ENCODE peak calls at places on chromosomes 3 and 15, in four cellular contexts. F is A549, L is ovary, Z is upper lobe of left lung. R is an unnamed sample.

GRCh38 chr3:39126532-39127071 is 19.1 kb downstream of the TTC21A start:
- DNase-seq in F (peak), L (peak), Z (peak), R (no peak)

GRCh38 chr3:79874646-79875045 is 106.8 kb upstream of the ROBO1 start:
- DNase-seq in F (no peak), L (no peak), Z (no peak), R (no peak)

GRCh38 chr15:36529296-36530011 is 50.0 kb upstream of the CDIN1 start:
- DNase-seq in F (no peak), L (no peak), Z (no peak), R (no peak)

GRCh38 chr3:30232142-30232541 is 374.3 kb upstream of the TGFBR2 start:
- DNase-seq in F (no peak), L (no peak), Z (no peak), R (peak)

GRCh38 chr15:64138542-64138941 is 13.0 kb upstream of the SNX22 start:
- DNase-seq in F (no peak), L (no peak), Z (no peak), R (no peak)

GRCh38 chr3:128112406-128112968 is 11.1 kb downstream of the RUVBL1 start:
- DNase-seq in F (peak), L (no peak), Z (no peak), R (no peak)

GRCh38 chr3:127209155-127209839 is 16.4 kb downstream of the PRR23E start:
- DNase-seq in F (no peak), L (no peak), Z (no peak), R (no peak)

GRCh38 chr3:124556636-124557035 is 173.6 kb upstream of the UMPS start:
- DNase-seq in F (no peak), L (no peak), Z (no peak), R (no peak)

GRCh38 chr3:64988188-64988587 is 300.4 kb upstream of the ADAMTS9 start:
- DNase-seq in F (no peak), L (no peak), Z (peak), R (no peak)

GRCh38 chr3:107493134-107493533 is 29.6 kb upstream of the BBX start:
- DNase-seq in F (peak), L (no peak), Z (no peak), R (no peak)

GRCh38 chr3:45642731-45643152 is 46.5 kb upstream of the SACM1L start:
- DNase-seq in F (peak), L (no peak), Z (peak), R (no peak)

GRCh38 chr15:63070681-63071129 is 28.2 kb downstream of the TPM1 start:
- DNase-seq in F (peak), L (no peak), Z (no peak), R (no peak)

GRCh38 chr3:125141596-125142417 is 70.7 kb downstream of the SLC12A8 start:
- DNase-seq in F (no peak), L (peak), Z (peak), R (peak)

GRCh38 chr15:34664418-34664817 is 81.0 kb upstream of the GOLGA8B start:
- DNase-seq in F (no peak), L (no peak), Z (no peak), R (no peak)

GRCh38 chr3:71307884-71308697 is 275.4 kb downstream of the FOXP1 start:
- DNase-seq in F (no peak), L (no peak), Z (no peak), R (no peak)

GRCh38 chr15:83848315-83849050 is 194.6 kb downstream of the ADAMTSL3 start:
- DNase-seq in F (peak), L (no peak), Z (no peak), R (no peak)

GRCh38 chr15:57216288-57216687 is 160.0 kb upstream of the CGNL1 start:
- DNase-seq in F (peak), L (no peak), Z (no peak), R (no peak)

DNA sequence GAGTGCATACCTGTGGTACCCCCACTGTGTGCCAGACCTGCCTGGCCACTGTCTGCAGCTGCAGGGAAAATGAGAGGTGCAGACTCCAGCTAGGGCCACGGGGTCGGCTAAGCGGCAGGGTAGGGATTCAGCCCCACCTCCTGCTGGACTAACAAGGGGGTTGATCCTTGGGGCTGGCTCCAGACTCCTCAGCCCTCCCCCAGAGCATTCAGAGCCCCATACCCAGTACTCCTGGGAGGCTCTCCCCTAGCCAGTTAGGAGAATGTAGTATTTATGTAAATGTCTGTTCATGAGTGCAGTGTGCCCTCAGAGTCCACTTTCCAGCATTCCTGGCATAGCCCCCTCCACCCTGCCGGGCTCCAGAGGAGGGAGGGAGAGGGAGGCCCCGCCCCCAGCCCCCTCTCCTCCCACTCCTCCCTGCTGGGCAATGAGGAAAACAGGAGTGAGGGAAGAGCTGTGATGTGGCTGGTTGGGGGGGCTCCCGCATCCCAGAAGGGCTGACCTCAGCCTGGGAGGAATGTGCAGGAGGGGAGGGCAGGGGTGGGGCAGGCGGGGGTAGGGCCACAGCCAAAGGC is 4.5 kb upstream of the SEMA3B start:
- DNase-seq in F (peak), L (peak), Z (peak), R (peak)
- TF ChIP-seq EP300 in F (no peak), L (no peak), Z (no peak), R (peak)

DNA sequence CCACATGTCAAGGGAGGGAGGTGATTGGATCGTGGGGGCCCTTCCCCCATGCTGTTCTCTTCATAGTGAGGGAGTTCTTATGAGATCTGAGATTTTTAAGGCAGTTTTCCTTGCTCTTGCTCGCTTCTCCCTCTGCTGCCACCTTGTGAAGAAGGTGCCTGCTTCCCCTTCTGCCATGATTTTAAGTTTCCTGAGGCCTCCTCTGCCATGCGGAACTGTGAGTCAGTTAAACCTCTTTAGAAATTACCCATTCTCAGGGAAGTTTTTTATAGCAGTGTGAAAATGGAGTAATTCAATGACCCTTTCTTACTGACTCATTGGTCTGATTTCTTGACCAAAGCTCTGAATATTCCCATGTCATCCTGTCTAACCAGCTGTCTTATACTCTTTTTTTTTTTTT is 484.4 kb upstream of the TPRG1 start:
- DNase-seq in F (peak), L (peak), Z (peak), R (no peak)
- TF ChIP-seq CTCF in F (no peak), L (no peak), Z (no peak), R (no peak)

GRCh38 chr3:122728756-122729514 is 48.3 kb downstream of the PARP14 start:
- DNase-seq in F (no peak), L (no peak), Z (no peak), R (no peak)

GRCh38 chr3:122727766-122728165 is 47.1 kb downstream of the PARP14 start:
- DNase-seq in F (no peak), L (no peak), Z (no peak), R (no peak)

GRCh38 chr3:122728186-122728585 is 47.5 kb downstream of the PARP14 start:
- DNase-seq in F (no peak), L (no peak), Z (no peak), R (no peak)

GRCh38 chr3:122727279-122727678 is 46.6 kb downstream of the PARP14 start:
- DNase-seq in F (no peak), L (no peak), Z (no peak), R (no peak)

DNA sequence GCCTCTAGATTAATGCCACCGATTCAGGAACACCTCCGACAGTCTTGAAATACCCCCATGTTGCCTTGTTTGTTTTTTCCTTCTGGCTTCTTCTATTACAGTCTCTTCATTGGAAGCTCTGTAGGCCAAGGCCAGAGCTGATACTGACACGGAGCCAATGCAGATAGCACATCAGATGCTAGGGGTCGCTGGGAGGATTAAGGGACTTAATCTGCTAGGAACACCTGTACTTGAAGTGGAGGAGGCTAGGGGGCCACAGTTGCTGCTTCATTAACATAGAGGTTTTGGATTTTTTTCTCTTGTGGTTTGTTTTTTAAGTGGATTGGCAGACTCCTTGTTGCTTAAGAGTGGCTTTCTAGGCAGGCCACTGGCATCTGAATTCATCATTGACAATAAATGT is 49.6 kb downstream of the PARP14 start:
- DNase-seq in F (no peak), L (no peak), Z (no peak), R (no peak)
- TF ChIP-seq EP300 in F (no peak), L (no peak), Z (no peak), R (no peak)

DNA sequence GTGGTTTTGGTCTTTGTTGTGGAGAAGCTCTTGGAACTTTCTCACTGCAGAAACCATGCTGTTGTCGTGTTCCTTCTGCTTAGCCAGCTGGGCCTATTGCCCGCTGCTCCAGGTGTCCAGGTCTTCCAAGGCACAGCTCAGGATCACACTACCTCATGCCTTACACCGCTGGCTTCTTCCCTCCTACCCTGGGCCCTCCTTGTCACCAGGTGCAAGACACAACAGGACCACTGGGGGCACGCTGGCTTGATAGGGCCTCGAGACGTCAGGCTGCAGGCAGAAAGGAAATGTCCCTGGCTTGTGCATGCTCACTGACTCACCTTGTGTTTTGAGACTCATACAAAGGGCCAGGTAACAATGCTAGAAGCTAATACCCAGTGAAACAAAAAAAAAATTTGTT is 32.3 kb downstream of the PAQR9 start:
- DNase-seq in F (peak), L (no peak), Z (no peak), R (no peak)
- TF ChIP-seq CTCF in F (no peak), L (no peak), Z (no peak), R (no peak)

DNA sequence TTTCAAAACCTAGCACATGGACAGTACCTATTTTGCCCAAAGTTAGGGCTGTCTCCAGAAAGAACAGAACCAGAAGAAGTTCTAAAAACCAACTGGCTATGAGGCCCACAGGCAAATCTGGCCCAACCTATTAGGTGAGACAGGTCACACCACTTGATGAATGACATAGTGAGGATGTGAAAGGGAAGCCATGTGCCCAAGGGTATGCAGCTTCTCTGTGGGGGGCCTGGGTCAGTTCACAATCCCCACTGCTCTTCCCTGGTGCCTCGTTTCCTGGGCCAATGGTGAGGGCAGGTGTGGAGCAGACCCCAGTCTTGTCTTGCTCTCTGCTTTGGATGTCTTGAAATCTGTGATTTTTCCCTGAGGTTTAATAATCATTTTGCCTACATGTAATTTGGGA is 8.9 kb downstream of the INSYN1 start:
- DNase-seq in F (no peak), L (no peak), Z (no peak), R (no peak)
- TF ChIP-seq EP300 in F (no peak), L (no peak), Z (no peak), R (no peak)

GRCh38 chr3:193826126-193826795 is 233.3 kb downstream of the OPA1 start:
- DNase-seq in F (peak), L (peak), Z (no peak), R (no peak)
- TF ChIP-seq CTCF in F (no peak), L (no peak), Z (no peak), R (no peak)

DNA sequence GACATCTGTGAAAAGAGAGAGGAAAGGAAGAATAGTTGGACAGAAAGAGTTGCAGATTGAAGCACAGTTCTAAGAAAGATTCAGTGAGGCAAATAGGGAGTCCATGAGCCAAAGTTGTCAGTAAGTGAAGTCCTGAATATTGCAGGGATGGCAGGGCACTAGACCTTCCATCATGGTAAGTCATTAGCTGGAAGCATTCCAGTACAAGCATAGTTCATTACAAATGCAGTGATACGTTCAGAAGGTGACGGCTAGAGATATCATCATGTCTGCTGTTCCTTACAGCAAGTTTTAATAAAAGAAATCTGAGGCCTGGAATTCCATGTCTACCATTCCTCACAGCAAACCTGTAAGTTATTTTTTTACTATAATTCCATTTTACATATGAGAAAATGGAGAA is 720.1 kb downstream of the GBE1 start:
- DNase-seq in F (no peak), L (no peak), Z (no peak), R (no peak)
- TF ChIP-seq EP300 in F (no peak), L (no peak), Z (no peak), R (no peak)

R was measured in tibial nerve.